ENCODE peak calls at places on chromosomes 3 and 15, in four cellular contexts. C, Z, G and O are unnamed samples.

GRCh38 chr3:188948658-188949400 is 222.9 kb upstream of the TPRG1 start:
- DNase-seq in C (peak; percentile 99), Z (no peak), G (no peak), O (no peak)

GRCh38 chr15:85708402-85708932 is 86.3 kb downstream of the KLHL25 start:
- DNase-seq in C (peak; percentile 22), Z (no peak), G (no peak), O (no peak)

GRCh38 chr3:46905661-46906451 is 28.3 kb downstream of the PTH1R start:
- DNase-seq in C (no peak), Z (no peak), G (no peak), O (no peak)

GRCh38 chr3:172550347-172550943 is 27.2 kb upstream of the TNFSF10 start:
- DNase-seq in C (peak; percentile 96), Z (peak; percentile 58), G (no peak), O (peak; percentile 90)

GRCh38 chr3:42101048-42101447 is 9.9 kb downstream of the TRAK1 start:
- DNase-seq in C (peak; percentile 85), Z (no peak), G (no peak), O (no peak)

GRCh38 chr3:73954506-73954905 is 329.8 kb upstream of the PDZRN3 start:
- DNase-seq in C (no peak), Z (no peak), G (no peak), O (no peak)

GRCh38 chr15:66098019-66098363 is 155.6 kb downstream of the MEGF11 start:
- DNase-seq in C (no peak), Z (no peak), G (no peak), O (no peak)

GRCh38 chr3:43248194-43248593 is 38.1 kb upstream of the SNRK start:
- DNase-seq in C (no peak), Z (no peak), G (no peak), O (no peak)

GRCh38 chr3:49498655-49499054 is 28.6 kb downstream of the DAG1 start:
- DNase-seq in C (no peak), Z (no peak), G (no peak), O (no peak)

GRCh38 chr3:61595826-61596225 is 34.5 kb downstream of the PTPRG start:
- DNase-seq in C (no peak), Z (no peak), G (no peak), O (no peak)

GRCh38 chr3:65595222-65595996 is 443.3 kb downstream of the MAGI1 start:
- DNase-seq in C (no peak), Z (no peak), G (no peak), O (no peak)

GRCh38 chr15:88428053-88428452 is 39.1 kb downstream of the MRPL46 start:
- DNase-seq in C (no peak), Z (no peak), G (no peak), O (no peak)

GRCh38 chr3:57068437-57069089 is 8.1 kb downstream of the SPATA12 start:
- DNase-seq in C (peak; percentile 97), Z (no peak), G (peak; percentile 85), O (no peak)

GRCh38 chr15:57286446-57287127 is 89.7 kb upstream of the CGNL1 start:
- DNase-seq in C (no peak), Z (no peak), G (no peak), O (no peak)

GRCh38 chr3:126664591-126665214 is 9.8 kb upstream of the TXNRD3 start:
- DNase-seq in C (peak; percentile 39), Z (no peak), G (no peak), O (no peak)

GRCh38 chr3:43093006-43093405 is 12.9 kb downstream of the POMGNT2 start:
- DNase-seq in C (no peak), Z (no peak), G (no peak), O (no peak)

GRCh38 chr3:192408007-192408655 is 319.2 kb downstream of the FGF12 start:
- DNase-seq in C (no peak), Z (no peak), G (peak; percentile 8), O (no peak)

GRCh38 chr3:70992557-70992956 is 591.0 kb downstream of the FOXP1 start:
- DNase-seq in C (no peak), Z (no peak), G (no peak), O (no peak)

GRCh38 chr15:67188551-67189218 is 65.8 kb downstream of the AAGAB start:
- DNase-seq in C (peak; percentile 97), Z (no peak), G (peak; percentile 7), O (no peak)

GRCh38 chr3:124246949-124247348 is 255.0 kb upstream of the ROPN1 start:
- DNase-seq in C (peak; percentile 35), Z (no peak), G (peak; percentile 32), O (no peak)

GRCh38 chr15:91104111-91104510 is 4.1 kb downstream of the SV2B start:
- DNase-seq in C (no peak), Z (no peak), G (no peak), O (no peak)

GRCh38 chr3:32421991-32422859 is 30.6 kb downstream of the CMTM7 start:
- DNase-seq in C (peak; percentile 75), Z (no peak), G (no peak), O (no peak)

GRCh38 chr15:99580061-99580460 is 14.3 kb downstream of the MEF2A start:
- DNase-seq in C (no peak), Z (no peak), G (no peak), O (no peak)

GRCh38 chr3:49553320-49553689 is 972 bp upstream of the BSN start:
- DNase-seq in C (peak; percentile 77), Z (no peak), G (no peak), O (no peak)

GRCh38 chr3:46705751-46706572 is 4.8 kb downstream of the TMIE start:
- DNase-seq in C (peak; percentile 52), Z (no peak), G (no peak), O (no peak)

GRCh38 chr3:14439501-14440167 is 37.2 kb downstream of the SLC6A6 start:
- DNase-seq in C (no peak), Z (no peak), G (no peak), O (no peak)

GRCh38 chr3:14145236-14145635 is 20.4 kb downstream of the TMEM43 start:
- DNase-seq in C (peak; percentile 82), Z (no peak), G (no peak), O (no peak)

GRCh38 chr15:55741592-55742497 is 1.1 kb downstream of the PRTG start:
- DNase-seq in C (no peak), Z (no peak), G (peak; percentile 28), O (no peak)

GRCh38 chr3:195806211-195806915 is 5.4 kb downstream of the MUC4 start:
- DNase-seq in C (no peak), Z (no peak), G (no peak), O (no peak)

GRCh38 chr3:37627951-37628620 is 233.6 kb upstream of the CTDSPL start:
- DNase-seq in C (no peak), Z (no peak), G (peak; percentile 27), O (no peak)

GRCh38 chr3:180630360-180630759 is 28.4 kb downstream of the TTC14 start:
- DNase-seq in C (peak; percentile 25), Z (no peak), G (no peak), O (no peak)

GRCh38 chr3:72756900-72757299 is 91.3 kb downstream of the SHQ1 start:
- DNase-seq in C (no peak), Z (no peak), G (peak; percentile 69), O (peak; percentile 58)

GRCh38 chr15:99076555-99077308 is 28.1 kb upstream of the SYNM start:
- DNase-seq in C (peak; percentile 85), Z (peak; percentile 14), G (peak; percentile 68), O (peak; percentile 37)

GRCh38 chr3:189508784-189509489 is 122.3 kb upstream of the TP63 start:
- DNase-seq in C (peak; percentile 29), Z (no peak), G (no peak), O (no peak)

GRCh38 chr3:73759290-73759689 is 134.5 kb upstream of the PDZRN3 start:
- DNase-seq in C (no peak), Z (no peak), G (no peak), O (no peak)

GRCh38 chr3:39125837-39126500 is 18.5 kb downstream of the TTC21A start:
- DNase-seq in C (no peak), Z (no peak), G (no peak), O (no peak)

GRCh38 chr15:51403072-51403878 is 61.8 kb downstream of the GLDN start:
- DNase-seq in C (peak; percentile 66), Z (no peak), G (no peak), O (no peak)

GRCh38 chr15:64732156-64732860 is 43.1 kb downstream of the RBPMS2 start:
- DNase-seq in C (no peak), Z (no peak), G (no peak), O (peak; percentile 14)